ENCODE peak calls at places on chromosome 9, in six cellular contexts. Y is ovary, N is upper lobe of left lung, E is HCT116, C is IMR-90, J is breast epithelium. X is an unnamed sample.

GRCh38 chr9:127930298-127931091 is at the start of gene PIP5KL1:
- DNase-seq in C (peak; percentile 82), J (no peak), Y (peak; percentile 86), E (peak; percentile 52), N (peak; percentile 97), X (peak; percentile 86)

GRCh38 chr9:112863214-112863613 is 27.5 kb downstream of the SLC46A2 start:
- DNase-seq in J (no peak), N (no peak), Y (no peak), C (peak; percentile 57), E (no peak), X (no peak)

GRCh38 chr9:73137286-73137899 is 14.3 kb upstream of the ANXA1 start:
- DNase-seq in J (no peak), Y (no peak), E (no peak), N (no peak), C (no peak), X (no peak)

GRCh38 chr9:136339173-136339957 is 12.0 kb downstream of the GPSM1 start:
- DNase-seq in C (peak; percentile 53), Y (no peak), N (peak; percentile 96), J (peak; percentile 73), E (no peak), X (peak; percentile 85)

GRCh38 chr9:6877671-6878161 is 119.9 kb downstream of the KDM4C start:
- DNase-seq in Y (no peak), C (peak; percentile 83), E (no peak), J (no peak), N (no peak), X (no peak)

GRCh38 chr9:13035822-13036221 is 243.7 kb downstream of the MPDZ start:
- DNase-seq in Y (no peak), N (no peak), C (no peak), J (no peak), E (no peak), X (no peak)

GRCh38 chr9:761155-761792 is 80.2 kb upstream of the DMRT1 start:
- DNase-seq in J (no peak), C (peak; percentile 48), Y (no peak), N (no peak), E (no peak), X (no peak)

GRCh38 chr9:131776473-131776872 is 36.6 kb upstream of the RAPGEF1 start:
- DNase-seq in C (peak; percentile 36), N (no peak), Y (no peak), E (peak; percentile 13), J (no peak), X (no peak)

GRCh38 chr9:104494808-104495207 is 9.3 kb upstream of the OR13F1 start:
- DNase-seq in Y (no peak), J (no peak), C (no peak), E (no peak), N (no peak), X (no peak)

GRCh38 chr9:98091735-98092632 is 27.0 kb downstream of the TRIM14 start:
- DNase-seq in Y (no peak), C (peak; percentile 30), N (no peak), J (no peak), E (no peak), X (no peak)

GRCh38 chr9:109441296-109441695 is 56.8 kb downstream of the PTPN3 start:
- DNase-seq in Y (no peak), E (no peak), C (no peak), N (no peak), J (no peak), X (no peak)

GRCh38 chr9:109935406-109936087 is 155.5 kb downstream of the PALM2AKAP2 start:
- DNase-seq in Y (no peak), E (no peak), C (no peak), N (no peak), J (no peak), X (no peak)

GRCh38 chr9:108766786-108767185 is 89.0 kb downstream of the ACTL7B start:
- DNase-seq in C (no peak), N (no peak), Y (no peak), J (no peak), E (no peak), X (no peak)

GRCh38 chr9:137476856-137477255 is 17.7 kb upstream of the NSMF start:
- DNase-seq in E (no peak), N (peak; percentile 74), Y (no peak), J (no peak), C (no peak), X (no peak)

GRCh38 chr9:27838876-27839275 is 265.6 kb upstream of the C9orf72 start:
- DNase-seq in N (no peak), Y (no peak), E (no peak), C (no peak), J (no peak), X (no peak)

DNA sequence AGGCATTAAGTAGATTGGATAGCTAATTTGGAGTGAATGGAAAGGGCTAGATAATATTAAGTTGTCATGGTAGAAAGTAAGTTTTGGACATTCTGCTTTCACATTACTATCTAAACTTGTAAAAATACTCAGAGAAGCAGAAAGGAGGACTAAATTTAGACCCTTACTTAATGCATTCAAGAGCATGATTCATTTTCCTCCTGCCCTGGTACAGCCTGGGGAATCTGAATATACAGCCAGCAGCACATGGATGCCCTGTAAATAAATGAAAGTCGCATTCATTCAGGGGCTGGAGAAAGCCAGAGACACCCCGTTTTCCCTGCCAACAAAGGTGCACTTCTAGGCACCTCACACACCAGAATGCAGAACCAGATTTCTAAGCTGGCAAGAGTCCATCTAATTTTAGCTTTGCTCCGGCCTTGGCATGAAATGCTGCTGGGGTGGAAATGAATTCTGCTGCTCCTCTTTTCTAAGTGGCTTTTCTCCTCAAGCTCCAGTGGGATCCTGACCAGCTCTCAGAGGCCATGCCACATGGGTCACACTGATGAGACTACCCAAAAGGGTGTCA is 172.8 kb upstream of the KLF9 start:
- DNase-seq in J (no peak), C (peak; percentile 86), Y (no peak), E (no peak), N (no peak), X (no peak)
- H3K27ac ChIP-seq in J (peak overlapping the region; percentile 75), C (peak overlapping the region; percentile 80), Y (no peak overlapping the region), E (no peak overlapping the region), N (peak overlapping the region; percentile 45), X (peak overlapping the region; percentile 76)

GRCh38 chr9:99821187-99822095 is at the start of gene NR4A3:
- DNase-seq in Y (peak; percentile 96), C (peak; percentile 99), E (peak; percentile 96), J (peak; percentile 86), N (peak; percentile 97), X (peak; percentile 96)

GRCh38 chr9:99818439-99818992 is 3.2 kb upstream of the NR4A3 start:
- DNase-seq in Y (no peak), E (no peak), J (no peak), N (no peak), C (no peak), X (no peak)

GRCh38 chr9:99820330-99821186 is 1.1 kb upstream of the NR4A3 start:
- DNase-seq in C (peak; percentile 89), N (peak; percentile 87), E (no peak), Y (peak; percentile 74), J (peak; percentile 55), X (peak; percentile 68)

GRCh38 chr9:99819123-99819483 is 2.6 kb upstream of the NR4A3 start:
- DNase-seq in C (no peak), N (no peak), J (no peak), Y (no peak), E (no peak), X (no peak)

DNA sequence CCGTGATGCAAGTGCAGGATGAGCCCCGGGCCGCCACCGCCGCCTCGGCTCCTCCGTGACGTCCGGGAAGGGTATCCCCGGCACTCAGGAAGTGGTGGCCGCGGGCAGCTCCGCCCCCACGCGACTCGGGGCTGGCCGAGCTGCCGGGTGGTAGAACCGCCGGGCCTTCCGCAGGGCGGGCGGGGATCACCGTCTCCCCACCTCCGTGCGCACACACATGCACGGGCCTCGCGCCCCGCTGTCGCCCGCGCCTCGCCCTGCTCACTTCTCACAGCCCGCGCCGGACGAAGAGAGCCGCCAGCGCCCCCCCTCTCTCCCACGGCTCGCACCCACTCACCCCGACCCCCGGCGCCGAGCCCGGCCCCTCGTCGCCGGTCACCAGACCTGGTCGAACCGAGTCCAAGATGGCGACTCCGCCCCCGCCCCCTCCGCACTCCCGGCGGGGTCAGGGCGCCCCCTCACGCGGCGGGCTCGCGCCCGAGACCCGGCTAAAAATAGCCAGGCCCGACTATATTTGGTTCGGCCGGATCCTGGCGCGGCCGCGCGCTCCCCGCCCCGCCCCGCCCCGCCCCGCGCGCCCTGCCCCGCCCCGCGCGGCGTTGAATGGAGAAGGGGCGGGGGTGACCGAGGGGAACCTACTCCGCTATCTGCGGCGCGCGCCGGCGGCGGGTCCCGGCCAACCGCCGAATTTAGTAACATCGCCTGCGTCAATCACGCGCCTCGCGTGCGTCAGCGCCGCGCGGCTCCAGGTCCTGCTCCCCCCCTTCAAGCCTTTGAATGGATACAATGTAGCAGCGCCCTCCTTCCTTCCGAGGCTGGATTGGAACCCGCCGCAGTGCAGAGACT is 2.0 kb upstream of the NR4A3 start:
- DNase-seq in J (peak; percentile 86), E (peak; percentile 93), Y (peak; percentile 96), N (peak; percentile 99), C (peak; percentile 96), X (peak; percentile 91)
- TF ChIP-seq POLR2A in J (peak; percentile 36), E (no peak), Y (peak; percentile 73), N (peak; percentile 88), C (peak; percentile 82), X (no peak)

GRCh38 chr9:114248274-114248673 is 74.6 kb upstream of the ORM1 start:
- DNase-seq in C (no peak), N (no peak), Y (no peak), J (no peak), E (no peak), X (no peak)

GRCh38 chr9:114247491-114247890 is 75.4 kb upstream of the ORM1 start:
- DNase-seq in J (no peak), Y (no peak), E (no peak), C (no peak), N (no peak), X (no peak)

GRCh38 chr9:114250235-114250568 is 72.7 kb upstream of the ORM1 start:
- DNase-seq in E (no peak), N (peak; percentile 88), Y (peak; percentile 84), J (peak; percentile 90), C (peak; percentile 85), X (peak; percentile 86)

GRCh38 chr9:114250648-114251047 is 72.2 kb upstream of the ORM1 start:
- DNase-seq in N (no peak), E (no peak), C (no peak), Y (no peak), J (no peak), X (no peak)

GRCh38 chr9:114249424-114250234 is 73.3 kb upstream of the ORM1 start:
- DNase-seq in J (no peak), E (no peak), Y (no peak), N (no peak), C (no peak), X (no peak)
- H3K27ac ChIP-seq in J (peak overlapping the region; percentile 60), E (no peak overlapping the region), Y (no peak overlapping the region), N (no peak overlapping the region), C (peak overlapping the region; percentile 43), X (peak overlapping the region; percentile 26)

DNA sequence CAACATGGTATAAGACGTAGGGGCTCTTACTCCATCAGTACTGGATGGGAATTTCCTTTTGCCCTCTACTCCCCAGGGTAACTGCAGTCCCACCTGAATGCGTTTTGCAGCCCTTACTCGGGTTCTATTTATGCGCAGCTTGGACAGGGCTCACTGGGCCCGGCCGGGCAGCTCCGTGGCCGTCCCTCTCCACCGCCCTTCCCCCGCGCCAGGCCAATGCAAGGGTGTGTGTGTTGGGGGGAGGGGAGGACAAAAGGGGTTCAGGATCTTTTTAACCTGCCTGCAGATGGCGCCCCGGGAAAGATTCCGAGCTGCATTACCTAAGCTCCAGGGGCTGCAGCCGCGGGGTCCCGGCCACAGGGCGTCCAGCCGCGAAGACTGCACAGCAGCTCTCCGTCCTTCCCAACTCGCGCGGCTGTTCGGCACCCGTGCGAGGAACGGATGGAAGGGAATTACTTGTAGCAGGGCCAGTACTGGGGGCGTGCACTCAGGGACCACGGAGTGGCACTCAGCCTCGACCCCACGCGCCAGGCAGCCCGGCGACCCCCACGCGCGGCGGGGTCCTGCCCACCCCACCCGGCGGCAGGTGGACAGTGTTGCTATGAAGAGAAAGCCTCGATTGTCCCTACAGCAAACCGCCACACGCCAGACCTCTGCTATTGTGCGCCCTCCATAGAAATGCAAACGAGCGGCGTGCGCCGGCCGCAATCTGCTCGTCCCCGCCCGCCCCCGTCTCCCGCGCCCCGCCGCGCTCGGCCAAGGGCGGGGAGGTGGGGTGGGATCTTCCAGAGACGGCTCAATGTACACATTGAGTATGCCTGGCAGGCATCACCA is 966 bp upstream of the GADD45G start:
- DNase-seq in E (no peak), N (peak; percentile 89), Y (peak; percentile 86), J (peak; percentile 74), C (peak; percentile 11), X (peak; percentile 81)
- TF ChIP-seq POLR2A in E (no peak), N (peak; percentile 3), Y (no peak), J (no peak), C (no peak), X (no peak)